ENCODE peak calls at places on chromosome 16, in four cellular contexts. C, H, B and S are unnamed samples.

GRCh38 chr16:590165-590874 is 454 bp downstream of the RAB40C start:
- DNase-seq in C (no peak), B (no peak), H (peak), S (peak)

GRCh38 chr16:30354423-30355143 is 525 bp downstream of the CD2BP2 start:
- DNase-seq in C (no peak), B (no peak), H (peak), S (peak)

GRCh38 chr16:19140392-19140791 is 26.6 kb downstream of the ITPRIPL2 start:
- DNase-seq in B (no peak), H (no peak), C (no peak), S (no peak)

GRCh38 chr16:27273670-27274522 is 5.3 kb upstream of the NSMCE1 start:
- DNase-seq in C (no peak), B (no peak), H (no peak), S (no peak)

GRCh38 chr16:64627288-64627687 is 494.6 kb downstream of the CDH11 start:
- DNase-seq in H (no peak), B (no peak), C (no peak), S (no peak)

GRCh38 chr16:83840060-83840617 is 32.4 kb downstream of the HSBP1 start:
- DNase-seq in H (no peak), C (no peak), B (no peak), S (no peak)

GRCh38 chr16:30867747-30868146 is 26.1 kb downstream of the BCL7C start:
- DNase-seq in B (no peak), C (no peak), H (no peak), S (peak)

GRCh38 chr16:81625544-81626152 is 153.4 kb upstream of the PLCG2 start:
- DNase-seq in B (no peak), H (peak), C (no peak), S (no peak)

GRCh38 chr16:56841233-56841632 is 23.8 kb upstream of the SLC12A3 start:
- DNase-seq in H (no peak), C (no peak), B (no peak), S (no peak)

GRCh38 chr16:77788196-77789084 is at the start of gene VAT1L:
- DNase-seq in H (peak), C (no peak), B (no peak), S (peak)

GRCh38 chr16:84763629-84764028 is 56.2 kb upstream of the CRISPLD2 start:
- DNase-seq in H (no peak), B (no peak), C (no peak), S (no peak)